ENCODE peak calls at places on chromosomes 7 and 10, in eight cellular contexts. I is NCI-H524 treated with DMSO at 0.1 percent for 48 hours, Q is cardiac muscle cell, W is GM10248, T is PC-9, G is hippocampal formation, X is amygdala, D is M059J. M is an unnamed sample.

GRCh38 chr7:98286093-98286525 is 4.6 kb downstream of the BRI3 start:
- DNase-seq in I (no peak), Q (no peak), W (no peak), T (peak), G (no peak), X (no peak), D (peak), M (no peak)

GRCh38 chr7:2853147-2853546 is 9.0 kb upstream of the GNA12 start:
- DNase-seq in I (no peak), Q (no peak), W (no peak), T (no peak), G (no peak), X (no peak), D (peak), M (no peak)

GRCh38 chr7:48426966-48427555 is 255.8 kb downstream of the ABCA13 start:
- DNase-seq in I (no peak), Q (no peak), W (no peak), T (peak), G (no peak), X (no peak), D (peak), M (no peak)

GRCh38 chr7:27124096-27124978 is 6.2 kb downstream of the HOXA4 start:
- DNase-seq in I (no peak), Q (no peak), W (no peak), T (no peak), G (no peak), X (no peak), D (no peak), M (no peak)

GRCh38 chr10:75018233-75018632 is 93.2 kb upstream of the SAMD8 start:
- DNase-seq in I (peak), Q (no peak), W (no peak), T (no peak), G (no peak), X (no peak), D (no peak), M (no peak)

GRCh38 chr7:96495751-96496216 is 173.9 kb upstream of the SLC25A13 start:
- DNase-seq in I (no peak), Q (no peak), W (no peak), T (no peak), G (no peak), X (no peak), D (no peak), M (no peak)

GRCh38 chr10:36516281-36516680 is 609.1 kb upstream of the ANKRD30A start:
- DNase-seq in I (no peak), Q (no peak), W (no peak), T (no peak), G (no peak), X (no peak), D (no peak), M (no peak)

GRCh38 chr10:47370878-47371277 is 13.2 kb downstream of the ZNF488 start:
- DNase-seq in I (no peak), Q (no peak), W (no peak), T (no peak), G (no peak), X (no peak), D (no peak), M (no peak)

GRCh38 chr7:102152672-102153585 is 133.7 kb upstream of the SH2B2 start:
- DNase-seq in I (no peak), Q (peak), W (no peak), T (peak), G (no peak), X (no peak), D (peak), M (no peak)

GRCh38 chr7:127486654-127487053 is 94.1 kb upstream of the ZNF800 start:
- DNase-seq in I (no peak), Q (no peak), W (no peak), T (no peak), G (no peak), X (no peak), D (peak), M (no peak)

GRCh38 chr10:91603931-91604331 is 28.9 kb downstream of the PPP1R3C start:
- DNase-seq in I (no peak), Q (no peak), W (no peak), T (peak), G (no peak), X (no peak), D (peak), M (no peak)

GRCh38 chr10:62816179-62817119 is at the start of gene EGR2:
- DNase-seq in I (peak), Q (peak), W (peak), T (peak), G (peak), X (peak), D (peak), M (peak)

GRCh38 chr10:36591436-36591835 is 534.0 kb upstream of the ANKRD30A start:
- DNase-seq in I (no peak), Q (no peak), W (no peak), T (no peak), G (no peak), X (no peak), D (no peak), M (no peak)

GRCh38 chr7:81715984-81716588 is 53.8 kb downstream of the HGF start:
- DNase-seq in I (peak), Q (peak), W (no peak), T (no peak), G (no peak), X (no peak), D (peak), M (peak)

GRCh38 chr10:69246036-69246435 is 25.9 kb downstream of the HKDC1 start:
- DNase-seq in I (no peak), Q (no peak), W (no peak), T (no peak), G (no peak), X (no peak), D (no peak), M (no peak)

GRCh38 chr10:73252445-73253225 is at the start of gene MRPS16:
- DNase-seq in I (peak), Q (peak), W (peak), T (peak), G (peak), X (peak), D (peak), M (peak)

GRCh38 chr7:105623906-105624305 is 42.6 kb upstream of the EFCAB10 start:
- DNase-seq in I (no peak), Q (no peak), W (no peak), T (no peak), G (no peak), X (no peak), D (no peak), M (no peak)

GRCh38 chr7:28618383-28618782 is 206.1 kb downstream of the CREB5 start:
- DNase-seq in I (no peak), Q (no peak), W (no peak), T (peak), G (no peak), X (no peak), D (no peak), M (no peak)

GRCh38 chr10:132728321-132728720 is 57.6 kb downstream of the NKX6-2 start:
- DNase-seq in I (no peak), Q (no peak), W (no peak), T (no peak), G (no peak), X (no peak), D (no peak), M (no peak)

GRCh38 chr10:1715821-1716220 is 21.5 kb downstream of the ADARB2 start:
- DNase-seq in I (no peak), Q (peak), W (peak), T (no peak), G (no peak), X (no peak), D (no peak), M (no peak)

GRCh38 chr10:971613-972012 is 16.6 kb upstream of the GTPBP4 start:
- DNase-seq in I (no peak), Q (no peak), W (no peak), T (no peak), G (no peak), X (no peak), D (no peak), M (no peak)

GRCh38 chr10:44961931-44962750 is 2.5 kb downstream of the RASSF4 start:
- DNase-seq in I (no peak), Q (no peak), W (no peak), T (no peak), G (no peak), X (no peak), D (no peak), M (no peak)

GRCh38 chr10:129329375-129330040 is 137.5 kb upstream of the MGMT start:
- DNase-seq in I (no peak), Q (no peak), W (no peak), T (no peak), G (no peak), X (no peak), D (no peak), M (no peak)

GRCh38 chr7:128135275-128136214 is 104.3 kb upstream of the LRRC4 start:
- DNase-seq in I (no peak), Q (peak), W (peak), T (no peak), G (peak), X (peak), D (peak), M (peak)

GRCh38 chr10:131396108-131397010 is 84.8 kb upstream of the TCERG1L start:
- DNase-seq in I (no peak), Q (no peak), W (no peak), T (no peak), G (no peak), X (no peak), D (peak), M (no peak)

GRCh38 chr7:151017953-151018420 is 6.3 kb downstream of the ATG9B start:
- DNase-seq in I (no peak), Q (peak), W (peak), T (no peak), G (peak), X (peak), D (no peak), M (peak)

GRCh38 chr10:47121336-47121735 is 178.7 kb upstream of the GDF10 start:
- DNase-seq in I (no peak), Q (no peak), W (no peak), T (no peak), G (no peak), X (no peak), D (no peak), M (no peak)

GRCh38 chr10:95963202-95963991 is 55.6 kb downstream of the CC2D2B start:
- DNase-seq in I (no peak), Q (no peak), W (no peak), T (no peak), G (no peak), X (no peak), D (no peak), M (no peak)

GRCh38 chr10:117242463-117242832 is 1.5 kb downstream of the SLC18A2 start:
- DNase-seq in I (no peak), Q (no peak), W (no peak), T (no peak), G (no peak), X (no peak), D (no peak), M (no peak)

GRCh38 chr10:93173867-93174845 is 100.5 kb downstream of the CYP26A1 start:
- DNase-seq in I (no peak), Q (no peak), W (no peak), T (no peak), G (no peak), X (no peak), D (no peak), M (no peak)

GRCh38 chr10:23201837-23202236 is 9.7 kb downstream of the PTF1A start:
- DNase-seq in I (no peak), Q (no peak), W (no peak), T (no peak), G (no peak), X (no peak), D (no peak), M (no peak)

GRCh38 chr7:135812151-135812550 is 63.5 kb upstream of the FAM180A start:
- DNase-seq in I (no peak), Q (no peak), W (no peak), T (no peak), G (no peak), X (no peak), D (no peak), M (no peak)

GRCh38 chr7:2037301-2037804 is 195.4 kb downstream of the MAD1L1 start:
- DNase-seq in I (no peak), Q (no peak), W (no peak), T (no peak), G (no peak), X (no peak), D (no peak), M (no peak)

GRCh38 chr7:100585511-100586265 is at the start of gene LRCH4:
- DNase-seq in I (no peak), Q (no peak), W (peak), T (peak), G (no peak), X (no peak), D (peak), M (no peak)

GRCh38 chr10:110706690-110707098 is 62.6 kb downstream of the RBM20 start:
- DNase-seq in I (no peak), Q (no peak), W (no peak), T (peak), G (no peak), X (no peak), D (peak), M (no peak)

GRCh38 chr10:59625842-59626522 is 83.7 kb downstream of the SLC16A9 start:
- DNase-seq in I (peak), Q (peak), W (peak), T (peak), G (peak), X (peak), D (peak), M (peak)

GRCh38 chr7:149005427-149006344 is 22.6 kb downstream of the PDIA4 start:
- DNase-seq in I (no peak), Q (peak), W (peak), T (no peak), G (peak), X (peak), D (peak), M (peak)

GRCh38 chr10:61130366-61130765 is 186.4 kb upstream of the RHOBTB1 start:
- DNase-seq in I (no peak), Q (no peak), W (no peak), T (peak), G (no peak), X (no peak), D (peak), M (no peak)

GRCh38 chr10:1920127-1920526 is 182.8 kb upstream of the ADARB2 start:
- DNase-seq in I (no peak), Q (no peak), W (no peak), T (no peak), G (no peak), X (no peak), D (no peak), M (no peak)